ENCODE peak calls at places on chromosomes 5 and 9, in six cellular contexts. T, N, K, B, M and V are unnamed samples.

GRCh38 chr5:93676707-93677106 is 64.7 kb downstream of the POU5F2 start:
- DNase-seq in T (no peak), N (peak; percentile 6), K (peak; percentile 3), B (peak; percentile 22), M (no peak), V (no peak)

GRCh38 chr5:37631939-37632338 is 207.9 kb downstream of the GDNF start:
- DNase-seq in T (no peak), N (no peak), K (no peak), B (no peak), M (no peak), V (no peak)

GRCh38 chr9:534886-535285 is 306.6 kb upstream of the DMRT1 start:
- DNase-seq in T (no peak), N (no peak), K (no peak), B (no peak), M (peak; percentile 60), V (no peak)

GRCh38 chr5:180329606-180330269 is 23.4 kb downstream of the GFPT2 start:
- DNase-seq in T (no peak), N (no peak), K (no peak), B (no peak), M (no peak), V (peak; percentile 35)

GRCh38 chr9:102841376-102841775 is 153.8 kb upstream of the CYLC2 start:
- DNase-seq in T (no peak), N (no peak), K (no peak), B (no peak), M (no peak), V (no peak)

GRCh38 chr5:11384441-11385250 is 519.6 kb downstream of the CTNND2 start:
- DNase-seq in T (no peak), N (no peak), K (no peak), B (no peak), M (peak; percentile 46), V (peak; percentile 46)

GRCh38 chr5:103523319-103523718 is 39.3 kb downstream of the NUDT12 start:
- DNase-seq in T (no peak), N (no peak), K (no peak), B (no peak), M (peak; percentile 82), V (no peak)

GRCh38 chr9:90022474-90022873 is 417.7 kb downstream of the GADD45G start:
- DNase-seq in T (no peak), N (no peak), K (no peak), B (no peak), M (no peak), V (no peak)

GRCh38 chr5:172484664-172485063 is 30.3 kb upstream of the SH3PXD2B start:
- DNase-seq in T (no peak), N (no peak), K (no peak), B (no peak), M (no peak), V (no peak)

GRCh38 chr9:87276327-87276841 is 221.3 kb upstream of the DAPK1 start:
- DNase-seq in T (no peak), N (peak; percentile 94), K (peak; percentile 81), B (peak; percentile 83), M (no peak), V (no peak)

GRCh38 chr5:171313481-171314206 is 4.6 kb downstream of the TLX3 start:
- DNase-seq in T (no peak), N (no peak), K (no peak), B (no peak), M (no peak), V (no peak)

GRCh38 chr5:147689436-147689835 is 93.1 kb downstream of the JAKMIP2 start:
- DNase-seq in T (no peak), N (no peak), K (no peak), B (no peak), M (no peak), V (no peak)

GRCh38 chr5:149320791-149321330 is 24.4 kb upstream of the GRPEL2 start:
- DNase-seq in T (peak; percentile 77), N (peak; percentile 95), K (peak; percentile 97), B (peak; percentile 98), M (peak; percentile 79), V (peak; percentile 88)

GRCh38 chr9:137423001-137423809 is at the start of the genes EXD3 and NOXA1:
- DNase-seq in T (peak; percentile 78), N (peak; percentile 89), K (peak; percentile 94), B (peak; percentile 95), M (peak; percentile 91), V (peak; percentile 95)

GRCh38 chr9:99294850-99295461 is 72.9 kb downstream of the SEC61B start:
- DNase-seq in T (no peak), N (no peak), K (no peak), B (peak; percentile 11), M (no peak), V (no peak)

GRCh38 chr5:54874337-54875021 is 110.9 kb downstream of the ESM1 start:
- DNase-seq in T (no peak), N (no peak), K (peak; percentile 76), B (peak; percentile 84), M (peak; percentile 53), V (no peak)

GRCh38 chr9:137959641-137960411 is 82.2 kb downstream of the CACNA1B start:
- DNase-seq in T (no peak), N (no peak), K (no peak), B (no peak), M (no peak), V (no peak)

GRCh38 chr5:35316611-35317307 is 86.5 kb upstream of the PRLR start:
- DNase-seq in T (no peak), N (peak; percentile 3), K (no peak), B (no peak), M (peak; percentile 40), V (no peak)

GRCh38 chr9:137241490-137242328 is 622 bp downstream of the TUBB4B start:
- DNase-seq in T (peak; percentile 57), N (peak; percentile 42), K (peak; percentile 33), B (peak; percentile 47), M (peak; percentile 58), V (peak; percentile 76)

DNA sequence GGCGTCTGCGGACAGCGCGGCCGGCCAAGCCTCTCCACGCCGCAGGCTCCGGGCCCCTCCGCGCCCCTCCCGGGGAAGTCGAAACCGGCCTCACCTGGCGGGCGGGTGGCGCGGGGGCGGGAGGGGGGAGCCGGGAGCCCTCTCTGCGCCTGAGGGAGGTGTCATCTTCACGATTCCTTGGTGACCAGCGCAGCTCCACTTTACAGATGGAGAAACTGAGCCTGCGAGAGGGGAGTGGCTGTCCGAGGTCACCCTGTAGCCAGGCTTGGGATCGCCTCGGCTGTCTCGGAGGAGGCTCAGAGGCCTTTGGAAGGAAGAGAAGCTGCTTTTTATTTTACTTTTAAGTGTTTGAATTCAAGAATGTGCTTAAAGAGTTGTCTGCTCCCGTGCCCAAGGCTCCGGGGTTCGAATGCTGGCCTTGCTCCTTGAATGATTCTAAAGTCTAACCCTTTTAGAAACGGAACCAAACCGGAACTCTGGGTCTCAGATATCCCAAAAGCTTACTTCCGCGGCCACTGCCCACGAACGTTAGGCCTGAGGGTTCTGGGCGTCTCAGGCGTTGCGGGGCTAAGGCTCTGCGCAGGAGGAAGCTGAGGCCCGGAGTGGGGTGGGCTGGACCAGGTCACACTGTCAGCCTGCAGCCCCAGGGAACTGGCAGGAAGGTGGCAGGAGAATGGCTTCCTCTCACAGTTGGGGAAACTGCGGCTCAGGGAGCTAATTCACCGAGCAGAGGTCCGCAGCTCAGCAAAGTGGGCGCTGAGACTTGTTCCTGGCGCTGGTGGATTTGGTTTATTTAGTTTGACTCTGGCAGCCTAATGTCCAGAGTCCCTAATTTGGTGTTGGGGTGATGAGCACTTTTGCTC is 827 bp downstream of the SUSD3 start:
- DNase-seq in T (no peak), N (no peak), K (no peak), B (no peak), M (no peak), V (peak; percentile 67)
- H3K4me3 ChIP-seq in T (no peak overlapping the region), N (peak overlapping the region; percentile 38), K (peak overlapping the region; percentile 35), B (no peak overlapping the region), M (peak overlapping the region; percentile 71), V (peak overlapping the region; percentile 64)

GRCh38 chr5:66680227-66680626 is 84.0 kb downstream of the MAST4 start:
- DNase-seq in T (no peak), N (no peak), K (no peak), B (no peak), M (no peak), V (no peak)

GRCh38 chr5:66684663-66685062 is 88.5 kb downstream of the MAST4 start:
- DNase-seq in T (no peak), N (no peak), K (no peak), B (no peak), M (no peak), V (no peak)

GRCh38 chr5:66675369-66675768 is 79.2 kb downstream of the MAST4 start:
- DNase-seq in T (no peak), N (no peak), K (no peak), B (no peak), M (no peak), V (no peak)

GRCh38 chr5:66680804-66681203 is 84.6 kb downstream of the MAST4 start:
- DNase-seq in T (no peak), N (no peak), K (no peak), B (no peak), M (no peak), V (no peak)
- TF ChIP-seq CTCF in T (no peak), N (peak; percentile 9), K (peak; percentile 18), B (peak; percentile 25), M (no peak), V (peak; percentile 21)

GRCh38 chr5:137566118-137566541 is 67.0 kb upstream of the SPOCK1 start:
- DNase-seq in T (no peak), N (peak; percentile 45), K (peak; percentile 53), B (peak; percentile 85), M (no peak), V (no peak)
- H3K4me3 ChIP-seq in T (no peak overlapping the region), N (no peak overlapping the region), K (no peak overlapping the region), B (no peak overlapping the region), M (no peak overlapping the region), V (no peak overlapping the region)

GRCh38 chr9:2373648-2374047 is 247.9 kb upstream of the VLDLR start:
- DNase-seq in T (no peak), N (no peak), K (no peak), B (no peak), M (no peak), V (no peak)

GRCh38 chr9:2377135-2377534 is 244.5 kb upstream of the VLDLR start:
- DNase-seq in T (no peak), N (no peak), K (no peak), B (no peak), M (no peak), V (no peak)
- TF ChIP-seq CTCF in T (no peak), N (no peak), K (no peak), B (no peak), M (no peak), V (no peak)

GRCh38 chr9:108643756-108644510 is 211.9 kb downstream of the ACTL7B start:
- DNase-seq in T (no peak), N (no peak), K (no peak), B (peak; percentile 15), M (peak; percentile 16), V (no peak)

GRCh38 chr9:108636023-108636422 is 219.8 kb downstream of the ACTL7B start:
- DNase-seq in T (no peak), N (no peak), K (no peak), B (no peak), M (no peak), V (no peak)

GRCh38 chr9:108637340-108637739 is 218.4 kb downstream of the ACTL7B start:
- DNase-seq in T (no peak), N (no peak), K (no peak), B (no peak), M (no peak), V (no peak)

GRCh38 chr9:108640211-108640610 is 215.6 kb downstream of the ACTL7B start:
- DNase-seq in T (no peak), N (peak; percentile 80), K (no peak), B (no peak), M (no peak), V (no peak)

DNA sequence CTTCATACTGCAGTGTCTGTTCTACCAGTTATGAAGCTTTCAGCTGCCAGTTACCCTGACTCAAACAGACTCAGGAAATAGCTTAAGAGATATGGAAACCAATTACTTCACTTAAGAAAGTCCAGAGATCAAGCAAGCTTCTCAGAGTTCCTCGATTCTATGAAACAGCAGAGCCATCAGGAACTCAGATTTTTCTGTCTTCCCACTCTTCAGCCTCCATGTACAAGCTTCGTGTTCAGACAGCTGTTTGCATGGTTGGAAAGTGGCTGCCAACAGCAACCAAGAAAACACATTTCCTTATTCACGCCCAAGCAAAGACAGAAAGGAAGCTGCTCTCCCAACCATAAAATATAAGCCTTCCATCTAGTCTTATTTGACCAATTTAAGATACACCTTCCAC is 216.1 kb downstream of the ACTL7B start:
- DNase-seq in T (no peak), N (peak; percentile 41), K (peak; percentile 32), B (peak; percentile 54), M (no peak), V (no peak)
- H3K4me3 ChIP-seq in T (no peak overlapping the region), N (no peak overlapping the region), K (no peak overlapping the region), B (no peak overlapping the region), M (no peak overlapping the region), V (no peak overlapping the region)